ENCODE peak calls at places on chromosomes 1 and 21, in four cellular contexts. C is esophagus squamous epithelium, I is ascending aorta, X is K562. V is an unnamed sample.

GRCh38 chr1:26035959-26036755 is 9.8 kb downstream of the SLC30A2 start:
- DNase-seq in C (no peak), I (peak), X (peak), V (peak)

GRCh38 chr21:35984654-35985366 is 75.5 kb downstream of the SETD4 start:
- DNase-seq in I (no peak), X (no peak), C (no peak), V (no peak)

GRCh38 chr1:77308889-77309621 is 27.2 kb downstream of the AK5 start:
- DNase-seq in I (no peak), C (no peak), X (no peak), V (no peak)

GRCh38 chr21:32519945-32520884 is 65.1 kb downstream of the TCP10L start:
- DNase-seq in C (no peak), X (no peak), I (no peak), V (no peak)

GRCh38 chr1:17207966-17208418 is 3.1 kb downstream of the PADI1 start:
- DNase-seq in X (peak), I (no peak), C (no peak), V (no peak)

GRCh38 chr1:30183006-30183405 is 540.4 kb downstream of the MATN1 start:
- DNase-seq in C (no peak), I (no peak), X (no peak), V (no peak)

GRCh38 chr1:29415156-29415830 is 179.0 kb downstream of the PTPRU start:
- DNase-seq in I (no peak), X (peak), C (no peak), V (no peak)

GRCh38 chr1:223079498-223079897 is 63.5 kb downstream of the TLR5 start:
- DNase-seq in C (no peak), I (no peak), X (no peak), V (no peak)

GRCh38 chr1:100834779-100835645 is 59.6 kb downstream of the EXTL2 start:
- DNase-seq in I (no peak), X (peak), C (no peak), V (no peak)
- TF ChIP-seq CTCF in I (no peak), X (peak), C (no peak), V (peak)

GRCh38 chr1:21874778-21875547 is 62.1 kb downstream of the HSPG2 start:
- DNase-seq in C (no peak), X (no peak), I (no peak), V (no peak)
- TF ChIP-seq CTCF in C (no peak), X (no peak), I (no peak), V (no peak)

GRCh38 chr1:173562813-173563212 is 40.1 kb downstream of the SLC9C2 start:
- DNase-seq in I (no peak), X (peak), C (no peak), V (no peak)
- TF ChIP-seq CTCF in I (no peak), X (peak), C (no peak), V (no peak)

GRCh38 chr1:203628185-203628996 is 1.8 kb downstream of the ATP2B4 start:
- DNase-seq in I (no peak), X (no peak), C (no peak), V (peak)
- TF ChIP-seq CTCF in I (peak), X (no peak), C (no peak), V (no peak)

V was measured in endothelial cell.